ENCODE peak calls at places on chromosomes 13 and 19, in six cellular contexts. One of them, this sample, is unnamed.
A peak's percentile ranks its signal among the peaks of the same experiment; 100 is the strongest.

GRCh38 chr13:50692396-50692915 is 151.0 kb downstream of the DLEU7 start:
- DNase-seq in SK-N-SH: no peak
- DNase-seq in stomach: no peak
- DNase-seq in tibial nerve: no peak
- DNase-seq in K562: no peak
- DNase-seq in sigmoid colon: no peak
- DNase-seq in this sample: no peak

GRCh38 chr19:39543477-39543857 is 3.5 kb upstream of the EID2 start:
- DNase-seq in SK-N-SH: no peak
- DNase-seq in stomach: no peak
- DNase-seq in tibial nerve: no peak
- DNase-seq in K562: no peak
- DNase-seq in sigmoid colon: no peak
- DNase-seq in this sample: no peak

GRCh38 chr13:35984776-35985453 is 146.3 kb downstream of the DCLK1 start:
- DNase-seq in SK-N-SH: peak; percentile 85
- DNase-seq in stomach: no peak
- DNase-seq in tibial nerve: no peak
- DNase-seq in K562: no peak
- DNase-seq in sigmoid colon: no peak
- DNase-seq in this sample: no peak

GRCh38 chr13:104875008-104875762 is 1660.3 kb downstream of the EFNB2 start:
- DNase-seq in SK-N-SH: no peak
- DNase-seq in stomach: no peak
- DNase-seq in tibial nerve: no peak
- DNase-seq in K562: no peak
- DNase-seq in sigmoid colon: no peak
- DNase-seq in this sample: no peak

GRCh38 chr19:48342414-48342738 is 17.0 kb downstream of the EMP3 start:
- DNase-seq in SK-N-SH: no peak
- DNase-seq in stomach: no peak
- DNase-seq in tibial nerve: no peak
- DNase-seq in K562: no peak
- DNase-seq in sigmoid colon: no peak
- DNase-seq in this sample: no peak

GRCh38 chr13:80339578-80339840 is 1.4 kb downstream of the SPRY2 start:
- DNase-seq in SK-N-SH: peak; percentile 63
- DNase-seq in stomach: no peak
- DNase-seq in tibial nerve: no peak
- DNase-seq in K562: peak; percentile 11
- DNase-seq in sigmoid colon: no peak
- DNase-seq in this sample: no peak

GRCh38 chr13:97366172-97366688 is 67.7 kb upstream of the RAP2A start:
- DNase-seq in SK-N-SH: no peak
- DNase-seq in stomach: no peak
- DNase-seq in tibial nerve: no peak
- DNase-seq in K562: no peak
- DNase-seq in sigmoid colon: no peak
- DNase-seq in this sample: no peak

GRCh38 chr19:14563989-14564650 is 7.7 kb downstream of the NDUFB7 start:
- DNase-seq in SK-N-SH: peak; percentile 88
- DNase-seq in stomach: no peak
- DNase-seq in tibial nerve: no peak
- DNase-seq in K562: peak; percentile 98
- DNase-seq in sigmoid colon: no peak
- DNase-seq in this sample: no peak

GRCh38 chr13:63163903-63164302 is 1748.3 kb upstream of the PCDH20 start:
- DNase-seq in SK-N-SH: no peak
- DNase-seq in stomach: no peak
- DNase-seq in tibial nerve: no peak
- DNase-seq in K562: no peak
- DNase-seq in sigmoid colon: no peak
- DNase-seq in this sample: no peak

GRCh38 chr19:55066107-55066709 is 3.3 kb upstream of the RDH13 start:
- DNase-seq in SK-N-SH: no peak
- DNase-seq in stomach: no peak
- DNase-seq in tibial nerve: no peak
- DNase-seq in K562: no peak
- DNase-seq in sigmoid colon: no peak
- DNase-seq in this sample: no peak

GRCh38 chr19:40279761-40280607 is 5.2 kb downstream of the AKT2 start:
- DNase-seq in SK-N-SH: peak; percentile 7
- DNase-seq in stomach: no peak
- DNase-seq in tibial nerve: no peak
- DNase-seq in K562: no peak
- DNase-seq in sigmoid colon: no peak
- DNase-seq in this sample: no peak

GRCh38 chr19:1839658-1840540 is 8.4 kb downstream of the REXO1 start:
- DNase-seq in SK-N-SH: no peak
- DNase-seq in stomach: no peak
- DNase-seq in tibial nerve: no peak
- DNase-seq in K562: no peak
- DNase-seq in sigmoid colon: no peak
- DNase-seq in this sample: no peak

GRCh38 chr13:93416943-93417342 is 190.3 kb downstream of the GPC6 start:
- DNase-seq in SK-N-SH: no peak
- DNase-seq in stomach: no peak
- DNase-seq in tibial nerve: no peak
- DNase-seq in K562: no peak
- DNase-seq in sigmoid colon: no peak
- DNase-seq in this sample: no peak

GRCh38 chr19:44912854-44913253 is 1.6 kb upstream of the APOC1 start:
- DNase-seq in SK-N-SH: no peak
- DNase-seq in stomach: no peak
- DNase-seq in tibial nerve: no peak
- DNase-seq in K562: no peak
- DNase-seq in sigmoid colon: peak; percentile 79
- DNase-seq in this sample: peak; percentile 59

GRCh38 chr13:101979825-101980224 is 422.0 kb downstream of the FGF14 start:
- DNase-seq in SK-N-SH: peak; percentile 34
- DNase-seq in stomach: no peak
- DNase-seq in tibial nerve: no peak
- DNase-seq in K562: no peak
- DNase-seq in sigmoid colon: no peak
- DNase-seq in this sample: no peak

GRCh38 chr19:824885-825284 is 2.8 kb upstream of the AZU1 start:
- DNase-seq in SK-N-SH: no peak
- DNase-seq in stomach: no peak
- DNase-seq in tibial nerve: no peak
- DNase-seq in K562: no peak
- DNase-seq in sigmoid colon: no peak
- DNase-seq in this sample: no peak

GRCh38 chr13:77719128-77719527 is 21.6 kb downstream of the SLAIN1 start:
- DNase-seq in SK-N-SH: no peak
- DNase-seq in stomach: no peak
- DNase-seq in tibial nerve: no peak
- DNase-seq in K562: no peak
- DNase-seq in sigmoid colon: no peak
- DNase-seq in this sample: no peak

GRCh38 chr13:114080739-114081561 is 51.5 kb downstream of the RASA3 start:
- DNase-seq in SK-N-SH: no peak
- DNase-seq in stomach: no peak
- DNase-seq in tibial nerve: no peak
- DNase-seq in K562: no peak
- DNase-seq in sigmoid colon: peak; percentile 54
- DNase-seq in this sample: no peak

DNA sequence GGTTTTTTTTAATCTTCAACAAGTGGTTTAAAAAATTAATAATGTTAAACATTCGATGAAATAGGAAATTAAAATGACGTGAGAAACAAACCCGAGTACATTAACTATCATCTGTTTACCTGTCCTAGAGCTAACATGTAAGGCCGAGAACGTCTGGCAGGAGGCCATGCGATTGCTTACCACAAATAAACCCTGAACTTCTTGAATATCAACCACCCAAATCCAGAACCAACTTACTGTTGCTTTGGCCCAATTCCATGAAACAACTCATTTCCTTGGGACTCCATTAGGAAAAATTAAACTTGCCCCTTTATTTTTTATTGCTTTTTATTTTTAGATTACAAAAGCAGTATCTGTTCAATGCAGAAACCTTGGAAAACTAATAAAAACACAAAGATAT is 228.9 kb upstream of the IRS2 start:
- DNase-seq in SK-N-SH: no peak
- DNase-seq in stomach: peak; percentile 71
- DNase-seq in tibial nerve: no peak
- DNase-seq in K562: no peak
- DNase-seq in sigmoid colon: no peak
- DNase-seq in this sample: no peak
- H3K27ac ChIP-seq in SK-N-SH: peak overlapping the region; percentile 31
- H3K27ac ChIP-seq in stomach: no peak overlapping the region
- H3K27ac ChIP-seq in tibial nerve: no peak overlapping the region
- H3K27ac ChIP-seq in K562: no peak overlapping the region
- H3K27ac ChIP-seq in sigmoid colon: no peak overlapping the region
- H3K27ac ChIP-seq in this sample: no peak overlapping the region

DNA sequence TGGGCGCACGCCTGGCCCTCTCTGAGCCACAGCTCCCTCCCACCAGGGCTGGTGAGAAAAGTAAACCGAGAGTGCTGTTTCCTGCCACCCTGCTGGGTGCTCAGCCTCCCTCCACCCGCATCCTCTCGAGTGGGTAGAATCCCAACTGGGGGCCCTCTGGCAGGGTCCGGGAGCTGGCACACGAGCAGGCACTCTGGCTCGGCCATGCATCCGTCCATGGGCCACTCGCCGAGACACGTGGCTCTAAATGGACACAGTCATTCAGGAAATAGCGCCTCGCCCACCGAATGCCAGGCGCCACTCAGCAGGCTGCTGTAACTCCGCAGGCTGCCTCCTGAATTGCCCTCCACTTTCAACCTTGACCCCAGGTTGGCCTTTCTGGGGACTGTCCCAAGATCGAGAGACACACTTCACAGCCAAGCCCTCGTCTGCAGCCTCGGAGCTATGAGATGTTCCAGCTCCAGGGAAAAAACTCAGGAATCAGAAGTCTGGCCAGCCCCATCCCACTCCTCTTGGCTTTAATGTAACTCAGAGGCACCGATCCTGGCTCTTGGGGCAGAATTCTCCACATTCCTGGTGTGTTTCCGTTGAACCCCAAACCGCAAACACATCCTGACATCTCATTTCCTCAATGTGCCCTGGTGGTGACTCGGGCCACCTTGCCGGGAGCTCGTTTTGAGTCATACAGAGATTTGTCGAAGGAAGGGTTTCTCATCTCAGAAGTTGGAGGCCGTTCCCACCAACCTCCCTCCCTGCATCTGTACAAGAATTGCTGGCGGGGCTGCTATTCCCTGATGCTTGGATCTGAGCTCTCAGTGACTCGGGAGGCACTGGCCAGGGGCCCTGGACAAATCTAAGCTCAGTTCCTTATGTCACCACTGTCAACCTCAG is 14.1 kb downstream of the KLF2 start:
- DNase-seq in SK-N-SH: no peak
- DNase-seq in stomach: no peak
- DNase-seq in tibial nerve: no peak
- DNase-seq in K562: no peak
- DNase-seq in sigmoid colon: no peak
- DNase-seq in this sample: peak; percentile 42
- TF ChIP-seq EP300 in SK-N-SH: peak; percentile 97
- TF ChIP-seq EP300 in stomach: no peak
- TF ChIP-seq EP300 in tibial nerve: no peak
- TF ChIP-seq EP300 in K562: no peak
- TF ChIP-seq EP300 in sigmoid colon: no peak
- TF ChIP-seq EP300 in this sample: no peak

GRCh38 chr13:41017153-41017552 is 2.0 kb downstream of the ELF1 start:
- DNase-seq in SK-N-SH: no peak
- DNase-seq in stomach: peak; percentile 41
- DNase-seq in tibial nerve: no peak
- DNase-seq in K562: no peak
- DNase-seq in sigmoid colon: no peak
- DNase-seq in this sample: no peak

GRCh38 chr13:41019578-41020347 is 647 bp upstream of the ELF1 start:
- DNase-seq in SK-N-SH: peak; percentile 12
- DNase-seq in stomach: no peak
- DNase-seq in tibial nerve: no peak
- DNase-seq in K562: no peak
- DNase-seq in sigmoid colon: no peak
- DNase-seq in this sample: no peak

GRCh38 chr13:41019027-41019487 is at the start of gene ELF1:
- DNase-seq in SK-N-SH: no peak
- DNase-seq in stomach: peak; percentile 59
- DNase-seq in tibial nerve: peak; percentile 40
- DNase-seq in K562: peak; percentile 59
- DNase-seq in sigmoid colon: no peak
- DNase-seq in this sample: peak; percentile 33

GRCh38 chr13:41017744-41018582 is 1.2 kb downstream of the ELF1 start:
- DNase-seq in SK-N-SH: no peak
- DNase-seq in stomach: no peak
- DNase-seq in tibial nerve: no peak
- DNase-seq in K562: no peak
- DNase-seq in sigmoid colon: no peak
- DNase-seq in this sample: no peak

DNA sequence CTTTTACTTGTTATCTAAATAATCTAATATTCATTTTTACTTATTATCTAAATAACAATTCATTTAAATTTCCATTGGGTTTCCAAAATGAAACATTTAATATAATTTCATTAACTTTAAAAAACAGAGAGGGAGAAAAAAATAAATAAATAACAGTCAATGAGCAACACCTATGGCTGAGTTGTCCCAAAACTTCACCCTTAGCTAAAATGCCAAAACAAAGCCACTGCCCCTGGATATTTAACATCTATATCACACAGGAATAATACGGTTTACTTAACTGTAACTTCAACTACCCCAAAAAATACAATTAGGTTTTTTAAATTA is 570 bp downstream of the ELF1 start:
- DNase-seq in SK-N-SH: no peak
- DNase-seq in stomach: no peak
- DNase-seq in tibial nerve: no peak
- DNase-seq in K562: no peak
- DNase-seq in sigmoid colon: no peak
- DNase-seq in this sample: no peak
- H3K4me3 ChIP-seq in SK-N-SH: no peak overlapping the region
- H3K4me3 ChIP-seq in stomach: peak overlapping the region; percentile 36
- H3K4me3 ChIP-seq in tibial nerve: peak overlapping the region; percentile 43
- H3K4me3 ChIP-seq in K562: peak overlapping the region; percentile 53
- H3K4me3 ChIP-seq in sigmoid colon: peak overlapping the region; percentile 18
- H3K4me3 ChIP-seq in this sample: peak overlapping the region; percentile 18

DNA sequence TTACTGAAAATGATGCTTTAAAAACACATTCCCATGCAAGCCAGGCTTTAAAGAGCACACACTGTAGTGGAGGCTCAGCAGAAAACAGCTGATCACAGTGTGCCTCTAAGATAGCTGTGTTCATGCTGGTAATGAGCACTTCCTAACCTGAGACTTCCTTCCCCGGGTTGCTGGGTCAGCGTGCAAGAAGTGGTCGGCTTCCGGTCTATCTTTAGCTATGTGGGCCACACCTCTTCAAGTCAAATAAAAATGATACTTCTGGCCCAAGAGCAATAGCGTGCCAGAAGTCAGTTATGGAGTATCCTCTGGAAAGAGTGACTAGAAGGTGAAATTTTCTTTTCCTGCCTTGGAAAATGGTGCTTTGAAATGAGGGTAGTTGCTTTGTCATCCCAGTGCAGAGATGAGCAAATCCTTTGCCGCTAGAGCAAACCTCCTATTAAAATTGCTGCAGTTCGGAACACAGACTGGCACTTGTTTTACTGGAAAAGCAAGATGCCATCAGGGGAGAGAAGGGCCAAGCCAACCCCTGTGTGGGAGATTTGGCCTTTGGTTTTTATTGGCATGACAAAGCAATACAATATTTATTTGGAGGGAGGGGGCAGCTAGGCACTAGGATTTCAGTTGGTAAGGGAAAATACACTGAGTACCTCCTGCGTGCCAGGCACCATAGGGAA is 64.2 kb downstream of the ARHGAP35 start:
- DNase-seq in SK-N-SH: no peak
- DNase-seq in stomach: no peak
- DNase-seq in tibial nerve: no peak
- DNase-seq in K562: peak; percentile 66
- DNase-seq in sigmoid colon: no peak
- DNase-seq in this sample: no peak
- H3K27ac ChIP-seq in SK-N-SH: peak overlapping the region; percentile 37
- H3K27ac ChIP-seq in stomach: peak overlapping the region; percentile 81
- H3K27ac ChIP-seq in tibial nerve: peak overlapping the region; percentile 68
- H3K27ac ChIP-seq in K562: peak overlapping the region; percentile 3
- H3K27ac ChIP-seq in sigmoid colon: peak overlapping the region; percentile 44
- H3K27ac ChIP-seq in this sample: no peak overlapping the region